ENCODE peak calls at places on chromosomes 1 and 21, in six cellular contexts. One of them, this sample, is unnamed.

GRCh38 chr1:50420689-50421365 is 2.4 kb downstream of the DMRTA2 start:
- DNase-seq in fibroblast of mammary gland: no peak
- DNase-seq in hypothalamus: no peak
- DNase-seq in NCI-H1092: no peak
- DNase-seq in AG10803: no peak
- DNase-seq in endodermal cell: peak; percentile 87
- DNase-seq in this sample: no peak

GRCh38 chr1:156437465-156437864 is 63.1 kb downstream of the MEF2D start:
- DNase-seq in fibroblast of mammary gland: no peak
- DNase-seq in hypothalamus: no peak
- DNase-seq in NCI-H1092: no peak
- DNase-seq in AG10803: no peak
- DNase-seq in endodermal cell: peak; percentile 59
- DNase-seq in this sample: no peak

GRCh38 chr21:35004289-35004688 is 44.8 kb downstream of the RUNX1 start:
- DNase-seq in fibroblast of mammary gland: no peak
- DNase-seq in hypothalamus: no peak
- DNase-seq in NCI-H1092: no peak
- DNase-seq in AG10803: no peak
- DNase-seq in endodermal cell: no peak
- DNase-seq in this sample: no peak

GRCh38 chr1:235168375-235168774 is 7.3 kb upstream of the RBM34 start:
- DNase-seq in fibroblast of mammary gland: no peak
- DNase-seq in hypothalamus: no peak
- DNase-seq in NCI-H1092: no peak
- DNase-seq in AG10803: no peak
- DNase-seq in endodermal cell: no peak
- DNase-seq in this sample: no peak

GRCh38 chr1:234823191-234824176 is 213.5 kb upstream of the IRF2BP2 start:
- DNase-seq in fibroblast of mammary gland: no peak
- DNase-seq in hypothalamus: no peak
- DNase-seq in NCI-H1092: peak; percentile 61
- DNase-seq in AG10803: no peak
- DNase-seq in endodermal cell: no peak
- DNase-seq in this sample: no peak

GRCh38 chr1:61182049-61182448 is 99.7 kb downstream of the NFIA start:
- DNase-seq in fibroblast of mammary gland: peak; percentile 94
- DNase-seq in hypothalamus: no peak
- DNase-seq in NCI-H1092: no peak
- DNase-seq in AG10803: peak; percentile 70
- DNase-seq in endodermal cell: no peak
- DNase-seq in this sample: no peak

GRCh38 chr1:22530701-22531100 is 32.6 kb upstream of the EPHA8 start:
- DNase-seq in fibroblast of mammary gland: no peak
- DNase-seq in hypothalamus: no peak
- DNase-seq in NCI-H1092: no peak
- DNase-seq in AG10803: no peak
- DNase-seq in endodermal cell: no peak
- DNase-seq in this sample: no peak

GRCh38 chr1:31295874-31296485 is 608 bp downstream of the SNRNP40 start:
- DNase-seq in fibroblast of mammary gland: no peak
- DNase-seq in hypothalamus: no peak
- DNase-seq in NCI-H1092: peak; percentile 42
- DNase-seq in AG10803: no peak
- DNase-seq in endodermal cell: no peak
- DNase-seq in this sample: no peak

GRCh38 chr1:226006686-226007085 is 7.5 kb upstream of the SDE2 start:
- DNase-seq in fibroblast of mammary gland: no peak
- DNase-seq in hypothalamus: no peak
- DNase-seq in NCI-H1092: no peak
- DNase-seq in AG10803: no peak
- DNase-seq in endodermal cell: no peak
- DNase-seq in this sample: no peak

GRCh38 chr21:31316488-31317169 is 27.4 kb downstream of the TIAM1 start:
- DNase-seq in fibroblast of mammary gland: peak; percentile 39
- DNase-seq in hypothalamus: no peak
- DNase-seq in NCI-H1092: no peak
- DNase-seq in AG10803: no peak
- DNase-seq in endodermal cell: peak; percentile 75
- DNase-seq in this sample: no peak

GRCh38 chr21:38228115-38228514 is 28.7 kb upstream of the KCNJ15 start:
- DNase-seq in fibroblast of mammary gland: no peak
- DNase-seq in hypothalamus: no peak
- DNase-seq in NCI-H1092: no peak
- DNase-seq in AG10803: no peak
- DNase-seq in endodermal cell: peak; percentile 58
- DNase-seq in this sample: no peak

GRCh38 chr1:172383541-172383940 is 36.9 kb upstream of the C1orf105 start:
- DNase-seq in fibroblast of mammary gland: peak; percentile 57
- DNase-seq in hypothalamus: no peak
- DNase-seq in NCI-H1092: no peak
- DNase-seq in AG10803: peak; percentile 73
- DNase-seq in endodermal cell: no peak
- DNase-seq in this sample: no peak

GRCh38 chr1:61741682-61742619 is at the start of gene PATJ:
- DNase-seq in fibroblast of mammary gland: no peak
- DNase-seq in hypothalamus: peak; percentile 35
- DNase-seq in NCI-H1092: peak; percentile 11
- DNase-seq in AG10803: peak; percentile 33
- DNase-seq in endodermal cell: peak; percentile 94
- DNase-seq in this sample: peak; percentile 89

GRCh38 chr1:34617717-34618116 is 137.1 kb upstream of the GJB5 start:
- DNase-seq in fibroblast of mammary gland: no peak
- DNase-seq in hypothalamus: no peak
- DNase-seq in NCI-H1092: no peak
- DNase-seq in AG10803: no peak
- DNase-seq in endodermal cell: no peak
- DNase-seq in this sample: no peak